ENCODE peak calls at places on chromosomes 3 and 15, in eight cellular contexts. G, N, W, S, V, O, H and E are unnamed samples.

GRCh38 chr15:78880242-78880533 is 7.5 kb downstream of the MORF4L1 start:
- DNase-seq in G (no peak), V (no peak), H (no peak), N (no peak), O (peak), S (no peak), W (no peak), E (no peak)

GRCh38 chr15:50238263-50238662 is 27.3 kb downstream of the HDC start:
- DNase-seq in N (no peak), O (no peak), W (no peak), H (no peak), V (no peak), G (no peak), S (no peak), E (no peak)

GRCh38 chr15:78635346-78635745 is 5.7 kb downstream of the CHRNB4 start:
- DNase-seq in N (no peak), W (no peak), O (no peak), G (no peak), H (no peak), S (no peak), V (no peak), E (no peak)

GRCh38 chr3:29373016-29373690 is 92.3 kb downstream of the RBMS3 start:
- DNase-seq in V (no peak), G (no peak), H (no peak), O (peak), S (no peak), W (no peak), N (peak), E (no peak)

GRCh38 chr15:48966595-48967301 is 3.0 kb upstream of the SHC4 start:
- DNase-seq in W (peak), H (no peak), V (no peak), N (peak), G (no peak), S (no peak), O (peak), E (no peak)

GRCh38 chr15:36948982-36949381 is 151.4 kb downstream of the MEIS2 start:
- DNase-seq in V (no peak), H (no peak), S (no peak), G (no peak), O (no peak), N (no peak), W (no peak), E (no peak)

GRCh38 chr15:38750816-38751215 is 186.2 kb upstream of the RASGRP1 start:
- DNase-seq in H (no peak), O (no peak), W (no peak), V (no peak), G (no peak), N (no peak), S (no peak), E (no peak)

GRCh38 chr15:48722764-48723661 is 77.5 kb upstream of the FBN1 start:
- DNase-seq in V (peak), H (no peak), O (peak), G (no peak), W (peak), S (no peak), N (no peak), E (no peak)

GRCh38 chr15:88467073-88467934 is at the start of the genes MRPL46 and MRPS11:
- DNase-seq in O (peak), N (no peak), H (peak), S (peak), G (peak), V (peak), W (peak), E (peak)

GRCh38 chr3:179840985-179841384 is 188.1 kb downstream of the USP13 start:
- DNase-seq in H (no peak), W (no peak), O (peak), V (no peak), S (no peak), N (peak), G (no peak), E (peak)

GRCh38 chr3:114363554-114364202 is 69.8 kb downstream of the TIGIT start:
- DNase-seq in H (no peak), G (no peak), O (peak), V (no peak), W (no peak), N (peak), S (no peak), E (no peak)

GRCh38 chr3:65883614-65884013 is 155.1 kb downstream of the MAGI1 start:
- DNase-seq in N (no peak), S (no peak), G (no peak), O (peak), W (no peak), V (no peak), H (no peak), E (no peak)

GRCh38 chr15:95663156-95663831 is 667.2 kb upstream of the NR2F2 start:
- DNase-seq in N (no peak), W (no peak), H (no peak), O (no peak), V (peak), G (no peak), S (no peak), E (no peak)

GRCh38 chr3:77967621-77968020 is 927.7 kb downstream of the ROBO2 start:
- DNase-seq in V (no peak), N (no peak), O (no peak), W (no peak), G (no peak), H (no peak), S (no peak), E (no peak)

GRCh38 chr3:120306519-120307455 is 21.8 kb upstream of the GPR156 start:
- DNase-seq in N (no peak), V (no peak), G (no peak), S (no peak), W (no peak), O (no peak), H (no peak), E (no peak)